ENCODE peak calls at places on chromosomes 4 and X, in five cellular contexts. N is activated CD8-positive, alpha-beta T cell treated with anti-CD3 and anti-CD28 coated beads for 36 hours; B is EL; U is A549; X is fibroblast of pulmonary artery. T is an unnamed sample.

GRCh38 chrX:106481341-106481740 is 130.4 kb upstream of the RADX start:
- DNase-seq in X (peak), B (peak), U (peak), N (peak), T (peak)

GRCh38 chr4:1516261-1516660 is 110.0 kb upstream of the NKX1-1 start:
- DNase-seq in X (no peak), B (no peak), U (no peak), N (no peak), T (no peak)

GRCh38 chr4:16227462-16227868 is 1.2 kb upstream of the TAPT1 start:
- DNase-seq in B (peak), U (peak), X (peak), N (peak), T (peak)

GRCh38 chr4:71230258-71230594 is 108.6 kb upstream of the SLC4A4 start:
- DNase-seq in X (no peak), B (peak), N (no peak), U (no peak), T (no peak)

GRCh38 chrX:132023896-132024386 is 839 bp downstream of the STK26 start:
- DNase-seq in U (peak), X (no peak), N (peak), B (no peak), T (no peak)

GRCh38 chrX:154097003-154097596 is 417 bp downstream of the MECP2 start:
- DNase-seq in B (peak), N (peak), U (peak), X (peak), T (peak)

GRCh38 chrX:116436358-116436816 is at the start of gene SLC6A14:
- DNase-seq in B (no peak), U (peak), X (no peak), N (no peak), T (no peak)

GRCh38 chr4:120855307-120856001 is 67.1 kb downstream of the PRDM5 start:
- DNase-seq in U (no peak), N (no peak), B (no peak), X (no peak), T (no peak)

GRCh38 chr4:3729188-3729884 is 36.8 kb upstream of the ADRA2C start:
- DNase-seq in U (no peak), B (peak), X (no peak), N (no peak), T (peak)

GRCh38 chr4:6134612-6135220 is 65.6 kb downstream of the JAKMIP1 start:
- DNase-seq in U (peak), B (peak), X (no peak), N (peak), T (peak)

GRCh38 chrX:68708503-68709290 is 61.2 kb downstream of the STARD8 start:
- DNase-seq in N (no peak), B (peak), U (no peak), X (peak), T (no peak)

GRCh38 chrX:78958419-78959116 is 13.4 kb downstream of the P2RY10 start:
- DNase-seq in B (no peak), U (no peak), N (no peak), X (no peak), T (no peak)

GRCh38 chr4:137125011-137125410 is 407.3 kb downstream of the PCDH18 start:
- DNase-seq in X (peak), U (peak), B (peak), N (no peak), T (peak)

GRCh38 chr4:39446842-39447573 is 11.7 kb downstream of the RPL9 start:
- DNase-seq in N (peak), B (peak), U (no peak), X (peak), T (no peak)

GRCh38 chr4:38538517-38538916 is 125.5 kb upstream of the KLF3 start:
- DNase-seq in N (no peak), U (no peak), X (no peak), B (no peak), T (no peak)

GRCh38 chrX:54067741-54068140 is 23.5 kb upstream of the PHF8 start:
- DNase-seq in B (no peak), X (no peak), U (no peak), N (no peak), T (no peak)

GRCh38 chrX:55132416-55132815 is 43.6 kb downstream of the PAGE2 start:
- DNase-seq in B (no peak), X (no peak), U (no peak), N (no peak), T (no peak)

GRCh38 chr4:37873383-37873782 is 17.5 kb upstream of the TBC1D1 start:
- DNase-seq in X (peak), U (peak), N (no peak), B (peak), T (peak)

GRCh38 chr4:16607241-16607640 is 291.2 kb downstream of the LDB2 start:
- DNase-seq in U (no peak), B (peak), X (no peak), N (no peak), T (no peak)

GRCh38 chr4:101191302-101192098 is 155.8 kb downstream of the PPP3CA start:
- DNase-seq in B (peak), X (peak), U (peak), N (no peak), T (peak)

GRCh38 chr4:78213218-78213617 is 156.1 kb downstream of the FRAS1 start:
- DNase-seq in B (no peak), N (no peak), U (no peak), X (no peak), T (no peak)

GRCh38 chr4:1644906-1645657 is 39.0 kb downstream of the FAM53A start:
- DNase-seq in U (no peak), X (peak), B (no peak), N (no peak), T (no peak)

GRCh38 chr4:52588771-52589591 is 70.1 kb downstream of the USP46 start:
- DNase-seq in U (no peak), B (peak), X (peak), N (peak), T (peak)

GRCh38 chr4:141912831-141913230 is 276.4 kb downstream of the IL15 start:
- DNase-seq in X (peak), N (peak), U (no peak), B (no peak), T (no peak)

GRCh38 chr4:168449740-168450442 is 30.4 kb downstream of the DDX60L start:
- DNase-seq in U (peak), B (peak), N (peak), X (peak), T (peak)

GRCh38 chr4:76012388-76012801 is 5.1 kb upstream of the CXCL9 start:
- DNase-seq in B (peak), N (no peak), U (no peak), X (peak), T (no peak)

GRCh38 chrX:66756717-66757116 is 117.8 kb upstream of the EDA2R start:
- DNase-seq in B (no peak), X (no peak), N (no peak), U (no peak), T (no peak)